ENCODE peak calls at places on chromosomes 2 and 18, in ten cellular contexts. One of them, this sample, is unnamed. For H3K27me3 and H3K4me1, the result is how much of the 10 kb centered on the place peaks cover.

GRCh38 chr2:148582679-148583511 is 61.7 kb upstream of the EPC2 start:
- DNase-seq in psoas muscle: no peak
- DNase-seq in ascending aorta: no peak
- DNase-seq in CD8-positive, alpha-beta memory T cell: no peak
- DNase-seq in uterus: no peak
- DNase-seq in pancreas: no peak
- DNase-seq in neural progenitor cell: no peak
- DNase-seq in gastrocnemius medialis: no peak
- DNase-seq in colonic mucosa: no peak
- DNase-seq in GM23248: no peak
- DNase-seq in this sample: no peak

GRCh38 chr2:177328056-177328455 is 63.5 kb upstream of the NFE2L2 start:
- DNase-seq in pancreas: no peak
- DNase-seq in neural progenitor cell: no peak
- DNase-seq in uterus: no peak
- DNase-seq in ascending aorta: no peak
- DNase-seq in gastrocnemius medialis: no peak
- DNase-seq in CD8-positive, alpha-beta memory T cell: no peak
- DNase-seq in psoas muscle: no peak
- DNase-seq in colonic mucosa: no peak
- DNase-seq in GM23248: no peak
- DNase-seq in this sample: no peak

GRCh38 chr2:186569906-186570305 is 19.9 kb upstream of the ITGAV start:
- DNase-seq in gastrocnemius medialis: no peak
- DNase-seq in pancreas: no peak
- DNase-seq in CD8-positive, alpha-beta memory T cell: no peak
- DNase-seq in neural progenitor cell: peak
- DNase-seq in GM23248: no peak
- DNase-seq in colonic mucosa: no peak
- DNase-seq in psoas muscle: no peak
- DNase-seq in uterus: no peak
- DNase-seq in ascending aorta: no peak
- DNase-seq in this sample: no peak

GRCh38 chr2:70009776-70010175 is 48.3 kb upstream of the ASPRV1 start:
- DNase-seq in GM23248: no peak
- DNase-seq in gastrocnemius medialis: no peak
- DNase-seq in colonic mucosa: peak
- DNase-seq in neural progenitor cell: no peak
- DNase-seq in pancreas: no peak
- DNase-seq in psoas muscle: no peak
- DNase-seq in uterus: no peak
- DNase-seq in CD8-positive, alpha-beta memory T cell: no peak
- DNase-seq in ascending aorta: no peak
- DNase-seq in this sample: no peak

GRCh38 chr2:148645925-148646559 is 1.5 kb downstream of the EPC2 start:
- DNase-seq in uterus: no peak
- DNase-seq in CD8-positive, alpha-beta memory T cell: peak
- DNase-seq in colonic mucosa: peak
- DNase-seq in pancreas: peak
- DNase-seq in GM23248: peak
- DNase-seq in neural progenitor cell: peak
- DNase-seq in gastrocnemius medialis: peak
- DNase-seq in ascending aorta: peak
- DNase-seq in psoas muscle: no peak
- DNase-seq in this sample: peak

GRCh38 chr2:235746257-235746934 is 252.6 kb downstream of the AGAP1 start:
- DNase-seq in neural progenitor cell: peak
- DNase-seq in pancreas: peak
- DNase-seq in CD8-positive, alpha-beta memory T cell: peak
- DNase-seq in ascending aorta: peak
- DNase-seq in psoas muscle: no peak
- DNase-seq in gastrocnemius medialis: peak
- DNase-seq in GM23248: peak
- DNase-seq in uterus: peak
- DNase-seq in colonic mucosa: peak
- DNase-seq in this sample: peak

GRCh38 chr2:2751715-2752315 is 420.7 kb upstream of the MYT1L start:
- DNase-seq in CD8-positive, alpha-beta memory T cell: no peak
- DNase-seq in uterus: no peak
- DNase-seq in GM23248: no peak
- DNase-seq in pancreas: no peak
- DNase-seq in colonic mucosa: no peak
- DNase-seq in psoas muscle: no peak
- DNase-seq in ascending aorta: peak
- DNase-seq in gastrocnemius medialis: no peak
- DNase-seq in neural progenitor cell: no peak
- DNase-seq in this sample: no peak

GRCh38 chr18:56217406-56217805 is 421.0 kb downstream of the TXNL1 start:
- DNase-seq in GM23248: peak
- DNase-seq in psoas muscle: no peak
- DNase-seq in uterus: no peak
- DNase-seq in gastrocnemius medialis: no peak
- DNase-seq in neural progenitor cell: no peak
- DNase-seq in CD8-positive, alpha-beta memory T cell: no peak
- DNase-seq in colonic mucosa: no peak
- DNase-seq in ascending aorta: no peak
- DNase-seq in pancreas: no peak
- DNase-seq in this sample: no peak

GRCh38 chr2:98914713-98915580 is 21.1 kb downstream of the CRACDL start:
- DNase-seq in pancreas: no peak
- DNase-seq in gastrocnemius medialis: no peak
- DNase-seq in CD8-positive, alpha-beta memory T cell: no peak
- DNase-seq in neural progenitor cell: no peak
- DNase-seq in psoas muscle: no peak
- DNase-seq in uterus: no peak
- DNase-seq in colonic mucosa: no peak
- DNase-seq in GM23248: no peak
- DNase-seq in ascending aorta: peak
- DNase-seq in this sample: no peak

GRCh38 chr2:236971919-236972381 is 113.7 kb upstream of the COPS8 start:
- DNase-seq in psoas muscle: peak
- DNase-seq in GM23248: no peak
- DNase-seq in gastrocnemius medialis: no peak
- DNase-seq in neural progenitor cell: no peak
- DNase-seq in CD8-positive, alpha-beta memory T cell: no peak
- DNase-seq in uterus: no peak
- DNase-seq in colonic mucosa: no peak
- DNase-seq in ascending aorta: peak
- DNase-seq in pancreas: no peak
- DNase-seq in this sample: no peak

GRCh38 chr2:236976271-236977120 is 109.2 kb upstream of the COPS8 start:
- DNase-seq in GM23248: no peak
- DNase-seq in colonic mucosa: no peak
- DNase-seq in CD8-positive, alpha-beta memory T cell: no peak
- DNase-seq in gastrocnemius medialis: peak
- DNase-seq in neural progenitor cell: no peak
- DNase-seq in pancreas: no peak
- DNase-seq in uterus: no peak
- DNase-seq in ascending aorta: peak
- DNase-seq in psoas muscle: no peak
- DNase-seq in this sample: no peak

GRCh38 chr2:236974752-236975151 is 110.9 kb upstream of the COPS8 start:
- DNase-seq in gastrocnemius medialis: no peak
- DNase-seq in pancreas: no peak
- DNase-seq in neural progenitor cell: no peak
- DNase-seq in psoas muscle: no peak
- DNase-seq in colonic mucosa: no peak
- DNase-seq in uterus: no peak
- DNase-seq in ascending aorta: peak
- DNase-seq in CD8-positive, alpha-beta memory T cell: no peak
- DNase-seq in GM23248: no peak
- DNase-seq in this sample: no peak

GRCh38 chr2:236972491-236973379 is 113.0 kb upstream of the COPS8 start:
- DNase-seq in ascending aorta: peak
- DNase-seq in psoas muscle: peak
- DNase-seq in colonic mucosa: peak
- DNase-seq in pancreas: peak
- DNase-seq in uterus: no peak
- DNase-seq in gastrocnemius medialis: peak
- DNase-seq in neural progenitor cell: peak
- DNase-seq in GM23248: peak
- DNase-seq in CD8-positive, alpha-beta memory T cell: no peak
- DNase-seq in this sample: no peak

GRCh38 chr2:236974206-236974605 is 111.5 kb upstream of the COPS8 start:
- DNase-seq in uterus: no peak
- DNase-seq in psoas muscle: no peak
- DNase-seq in pancreas: no peak
- DNase-seq in CD8-positive, alpha-beta memory T cell: no peak
- DNase-seq in neural progenitor cell: no peak
- DNase-seq in colonic mucosa: no peak
- DNase-seq in gastrocnemius medialis: no peak
- DNase-seq in GM23248: no peak
- DNase-seq in ascending aorta: peak
- DNase-seq in this sample: no peak
- H3K27ac ChIP-seq in uterus: no peak
- H3K27ac ChIP-seq in psoas muscle: no peak
- H3K27ac ChIP-seq in pancreas: no peak
- H3K27ac ChIP-seq in CD8-positive, alpha-beta memory T cell: no peak
- H3K27ac ChIP-seq in neural progenitor cell: no peak
- H3K27ac ChIP-seq in colonic mucosa: no peak
- H3K27ac ChIP-seq in gastrocnemius medialis: no peak
- H3K27ac ChIP-seq in GM23248: no peak
- H3K27ac ChIP-seq in ascending aorta: no peak
- H3K27ac ChIP-seq in this sample: no peak

GRCh38 chr18:37452015-37452414 is 113.6 kb downstream of the CELF4 start:
- DNase-seq in neural progenitor cell: no peak
- DNase-seq in CD8-positive, alpha-beta memory T cell: no peak
- DNase-seq in gastrocnemius medialis: no peak
- DNase-seq in GM23248: no peak
- DNase-seq in ascending aorta: no peak
- DNase-seq in colonic mucosa: no peak
- DNase-seq in pancreas: no peak
- DNase-seq in psoas muscle: no peak
- DNase-seq in uterus: no peak
- DNase-seq in this sample: no peak

GRCh38 chr18:37452697-37453385 is 112.8 kb downstream of the CELF4 start:
- DNase-seq in uterus: peak
- DNase-seq in ascending aorta: no peak
- DNase-seq in gastrocnemius medialis: no peak
- DNase-seq in neural progenitor cell: no peak
- DNase-seq in GM23248: peak
- DNase-seq in CD8-positive, alpha-beta memory T cell: no peak
- DNase-seq in pancreas: no peak
- DNase-seq in psoas muscle: no peak
- DNase-seq in colonic mucosa: no peak
- DNase-seq in this sample: no peak

GRCh38 chr18:37449618-37450017 is 116.0 kb downstream of the CELF4 start:
- DNase-seq in psoas muscle: no peak
- DNase-seq in CD8-positive, alpha-beta memory T cell: no peak
- DNase-seq in GM23248: no peak
- DNase-seq in uterus: no peak
- DNase-seq in pancreas: no peak
- DNase-seq in gastrocnemius medialis: no peak
- DNase-seq in neural progenitor cell: no peak
- DNase-seq in ascending aorta: no peak
- DNase-seq in colonic mucosa: no peak
- DNase-seq in this sample: no peak

GRCh38 chr18:37450434-37451133 is 115.0 kb downstream of the CELF4 start:
- DNase-seq in GM23248: no peak
- DNase-seq in pancreas: no peak
- DNase-seq in uterus: peak
- DNase-seq in colonic mucosa: peak
- DNase-seq in ascending aorta: no peak
- DNase-seq in CD8-positive, alpha-beta memory T cell: no peak
- DNase-seq in neural progenitor cell: peak
- DNase-seq in gastrocnemius medialis: no peak
- DNase-seq in psoas muscle: no peak
- DNase-seq in this sample: no peak

DNA sequence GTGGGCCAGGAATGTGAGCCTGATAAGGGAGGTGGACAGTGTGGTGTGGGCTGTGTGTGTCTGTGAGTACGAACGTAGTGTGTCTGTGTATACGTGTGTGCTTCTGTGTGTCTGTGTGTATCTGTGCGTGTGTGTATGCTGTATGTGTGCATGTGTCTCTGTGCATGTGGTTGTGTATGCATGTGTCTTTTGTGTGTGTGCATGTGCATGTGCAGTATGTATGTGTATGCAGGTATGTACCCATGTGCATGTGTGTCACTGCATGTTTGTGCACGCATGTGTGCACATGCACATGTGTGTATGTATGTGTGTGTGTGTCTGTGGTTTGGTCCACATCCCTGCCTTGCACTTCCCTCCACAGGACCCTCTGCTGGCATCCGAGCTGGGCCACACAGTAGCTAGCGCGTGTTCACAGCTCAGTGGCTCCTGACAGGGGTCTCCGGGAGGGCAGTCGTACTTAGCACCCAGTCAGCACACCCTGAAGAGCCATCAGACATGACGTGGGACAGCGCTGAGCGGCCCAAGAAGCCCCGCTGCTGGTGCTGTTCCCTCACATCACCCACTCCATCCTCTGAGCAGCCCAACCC is 114.3 kb downstream of the CELF4 start:
- DNase-seq in gastrocnemius medialis: no peak
- DNase-seq in pancreas: no peak
- DNase-seq in uterus: no peak
- DNase-seq in ascending aorta: no peak
- DNase-seq in GM23248: no peak
- DNase-seq in colonic mucosa: no peak
- DNase-seq in CD8-positive, alpha-beta memory T cell: no peak
- DNase-seq in neural progenitor cell: no peak
- DNase-seq in psoas muscle: no peak
- DNase-seq in this sample: no peak
- H3K27me3 ChIP-seq in gastrocnemius medialis: under half
- H3K27me3 ChIP-seq in pancreas: under half
- H3K27me3 ChIP-seq in uterus: under half
- H3K27me3 ChIP-seq in ascending aorta: under half
- H3K27me3 ChIP-seq in GM23248: under half
- H3K27me3 ChIP-seq in colonic mucosa: under half
- H3K27me3 ChIP-seq in CD8-positive, alpha-beta memory T cell: under half
- H3K27me3 ChIP-seq in neural progenitor cell: under half
- H3K27me3 ChIP-seq in psoas muscle: under half
- H3K27me3 ChIP-seq in this sample: under half

GRCh38 chr18:48947583-48947982 is 3.2 kb downstream of the SMAD7 start:
- DNase-seq in CD8-positive, alpha-beta memory T cell: no peak
- DNase-seq in psoas muscle: peak
- DNase-seq in colonic mucosa: no peak
- DNase-seq in uterus: no peak
- DNase-seq in neural progenitor cell: no peak
- DNase-seq in ascending aorta: peak
- DNase-seq in gastrocnemius medialis: no peak
- DNase-seq in pancreas: no peak
- DNase-seq in GM23248: peak
- DNase-seq in this sample: no peak
- H3K4me1 ChIP-seq in CD8-positive, alpha-beta memory T cell: half or more
- H3K4me1 ChIP-seq in psoas muscle: half or more
- H3K4me1 ChIP-seq in colonic mucosa: under half
- H3K4me1 ChIP-seq in uterus: under half
- H3K4me1 ChIP-seq in neural progenitor cell: under half
- H3K4me1 ChIP-seq in ascending aorta: under half
- H3K4me1 ChIP-seq in gastrocnemius medialis: half or more
- H3K4me1 ChIP-seq in pancreas: under half
- H3K4me1 ChIP-seq in GM23248: under half
- H3K4me1 ChIP-seq in this sample: half or more

DNA sequence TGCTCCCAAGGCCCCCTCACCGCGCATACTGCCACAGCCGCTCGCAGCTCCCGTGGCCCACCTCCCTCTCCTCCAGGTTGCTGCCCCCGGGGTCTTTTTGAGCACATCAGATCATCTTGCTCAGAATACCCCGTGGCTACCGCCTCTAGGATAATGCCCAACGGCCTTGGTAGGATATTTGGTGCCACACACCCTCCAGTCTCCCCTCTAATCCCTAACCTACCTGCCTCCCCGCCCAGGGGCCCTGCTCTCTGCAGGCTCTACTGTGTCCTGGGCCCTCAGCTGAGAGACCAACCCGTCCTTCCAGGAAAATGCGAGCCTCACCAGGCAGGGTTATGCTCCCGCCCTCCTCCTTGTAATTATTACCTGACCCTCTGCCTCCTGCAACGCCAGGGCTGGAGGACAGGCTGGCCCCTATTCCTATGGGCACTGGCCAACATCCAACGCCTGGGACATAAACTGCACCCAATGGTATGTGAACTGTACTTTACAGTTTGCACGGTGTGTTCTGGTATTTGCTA is 1.5 kb upstream of the MTCL1 start:
- DNase-seq in pancreas: peak
- DNase-seq in colonic mucosa: no peak
- DNase-seq in ascending aorta: no peak
- DNase-seq in GM23248: no peak
- DNase-seq in psoas muscle: no peak
- DNase-seq in uterus: peak
- DNase-seq in CD8-positive, alpha-beta memory T cell: no peak
- DNase-seq in neural progenitor cell: no peak
- DNase-seq in gastrocnemius medialis: no peak
- DNase-seq in this sample: no peak
- H3K27ac ChIP-seq in pancreas: peak
- H3K27ac ChIP-seq in colonic mucosa: peak
- H3K27ac ChIP-seq in ascending aorta: peak
- H3K27ac ChIP-seq in GM23248: peak
- H3K27ac ChIP-seq in psoas muscle: peak
- H3K27ac ChIP-seq in uterus: peak
- H3K27ac ChIP-seq in CD8-positive, alpha-beta memory T cell: no peak
- H3K27ac ChIP-seq in neural progenitor cell: no peak
- H3K27ac ChIP-seq in gastrocnemius medialis: peak
- H3K27ac ChIP-seq in this sample: no peak